ENCODE peak calls at places on chromosomes 7 and 10, in six cellular contexts. G is cardiac muscle cell, L is mammary epithelial cell, O is MCF 10A, F is GM13977, Q is stomach. H is an unnamed sample.

GRCh38 chr10:131825960-131826650 is 74.7 kb upstream of the PPP2R2D start:
- DNase-seq in O (no peak), Q (no peak), L (no peak), F (no peak), G (no peak), H (peak)

GRCh38 chr7:14761506-14762296 is 140.8 kb downstream of the DGKB start:
- DNase-seq in O (peak), L (peak), Q (no peak), F (no peak), G (peak), H (no peak)

GRCh38 chr10:63595072-63595471 is 73.9 kb downstream of the REEP3 start:
- DNase-seq in Q (no peak), F (no peak), L (no peak), O (no peak), G (no peak), H (no peak)

GRCh38 chr10:18472977-18473376 is 178.4 kb downstream of the NSUN6 start:
- DNase-seq in O (peak), Q (no peak), L (no peak), F (no peak), G (no peak), H (no peak)

GRCh38 chr10:61781969-61782403 is 119.3 kb downstream of the CABCOCO1 start:
- DNase-seq in Q (no peak), O (peak), F (no peak), L (peak), G (no peak), H (no peak)

GRCh38 chr7:29163854-29164253 is 17.5 kb upstream of the CPVL start:
- DNase-seq in O (no peak), Q (no peak), G (no peak), F (no peak), L (no peak), H (no peak)

GRCh38 chr7:150378115-150378852 is 846 bp upstream of the ZNF775 start:
- DNase-seq in F (no peak), Q (peak), O (peak), L (no peak), G (peak), H (no peak)

GRCh38 chr10:65751896-65752295 is 1173.9 kb upstream of the LRRTM3 start:
- DNase-seq in F (no peak), G (no peak), Q (no peak), L (peak), O (peak), H (no peak)

DNA sequence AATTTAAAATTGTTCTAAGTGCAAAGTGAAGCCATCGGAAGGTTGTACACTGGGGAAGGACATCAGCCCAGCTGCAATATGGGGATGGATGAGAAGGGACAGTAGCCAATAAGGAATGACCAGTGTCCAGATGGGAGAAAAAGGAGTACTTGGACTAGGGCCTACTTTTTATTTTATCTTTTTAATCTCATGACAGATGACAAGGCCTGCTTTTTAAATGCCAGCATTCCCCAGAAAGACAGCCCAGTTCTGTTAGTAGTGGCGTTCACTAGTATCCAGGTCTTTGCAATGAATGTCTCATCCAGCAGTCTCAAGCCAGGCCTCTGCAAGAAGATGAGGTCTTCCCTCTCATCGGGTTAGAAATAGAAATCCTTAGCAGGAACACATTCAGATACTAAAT is 228.0 kb downstream of the ARHGAP21 start:
- DNase-seq in Q (no peak), O (no peak), L (no peak), F (no peak), G (no peak), H (no peak)
- TF ChIP-seq CTCF in Q (no peak), O (no peak), L (no peak), F (no peak), G (no peak), H (no peak)

DNA sequence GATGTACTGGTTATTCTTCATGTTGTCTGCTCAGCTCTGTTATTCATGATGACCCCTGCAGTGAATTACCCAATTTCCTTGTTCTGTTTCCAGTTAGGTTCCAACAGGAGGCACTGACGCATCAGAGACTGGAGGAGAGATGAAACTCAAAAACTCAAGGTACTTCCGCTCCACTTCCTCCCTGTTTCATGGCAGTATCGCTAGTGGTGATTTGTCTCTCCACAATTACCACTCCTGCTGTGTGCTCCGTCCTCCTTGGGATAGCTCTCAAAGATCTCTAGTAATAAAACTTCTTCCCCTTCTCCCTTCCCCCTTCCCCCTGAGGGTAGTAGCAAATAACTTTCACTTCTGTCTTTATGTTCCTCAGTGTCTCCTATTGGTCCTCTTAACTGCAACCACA is 107.4 kb upstream of the ABCB5 start:
- DNase-seq in O (peak), F (no peak), L (peak), Q (no peak), G (no peak), H (no peak)
- TF ChIP-seq CTCF in O (no peak), F (no peak), L (no peak), Q (no peak), G (no peak), H (no peak)

GRCh38 chr10:53441804-53442203 is 669.2 kb upstream of the MBL2 start:
- DNase-seq in L (no peak), F (no peak), O (no peak), Q (no peak), G (no peak), H (no peak)

GRCh38 chr10:53453196-53453595 is 680.6 kb upstream of the MBL2 start:
- DNase-seq in L (no peak), F (no peak), Q (no peak), O (peak), G (no peak), H (no peak)

DNA sequence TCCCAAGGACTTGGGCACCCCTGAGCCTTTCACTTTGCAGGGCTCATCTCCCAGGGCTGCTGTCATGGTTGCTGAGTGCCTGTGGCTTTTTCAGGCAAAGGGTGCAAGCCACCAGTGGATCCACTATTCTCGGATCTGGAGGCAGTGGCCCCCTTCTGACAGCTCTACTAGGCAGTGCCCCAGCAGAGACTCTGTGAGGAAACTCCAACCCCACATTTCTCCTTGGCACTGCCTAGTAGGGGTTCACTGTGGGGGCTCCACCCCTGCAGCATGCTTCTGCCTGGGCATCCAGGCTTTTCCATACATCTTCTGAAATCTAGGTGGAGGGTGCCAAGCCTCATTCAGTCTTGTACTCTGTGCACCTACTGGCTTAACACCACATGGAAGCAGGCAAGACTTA is 675.0 kb upstream of the MBL2 start:
- DNase-seq in F (no peak), Q (no peak), G (no peak), O (no peak), L (no peak), H (peak)
- TF ChIP-seq CTCF in F (no peak), Q (no peak), G (no peak), O (no peak), L (no peak), H (no peak)

GRCh38 chr10:44990302-44990655 is 10.4 kb upstream of the ZNF22 start:
- DNase-seq in G (no peak), O (no peak), Q (no peak), F (no peak), L (no peak), H (peak)
- TF ChIP-seq CTCF in G (peak), O (no peak), Q (no peak), F (no peak), L (no peak), H (peak)

GRCh38 chr7:3922175-3922635 is 621.2 kb downstream of the SDK1 start:
- DNase-seq in F (no peak), L (peak), G (peak), Q (no peak), O (peak), H (no peak)
- TF ChIP-seq CTCF in F (no peak), L (no peak), G (no peak), Q (no peak), O (peak), H (peak)

GRCh38 chr7:142413280-142414000 is 155.6 kb upstream of the PRSS58 start:
- DNase-seq in F (no peak), G (no peak), L (peak), O (no peak), Q (no peak), H (no peak)

GRCh38 chr7:142409471-142409870 is 151.6 kb upstream of the PRSS58 start:
- DNase-seq in G (no peak), F (no peak), Q (no peak), O (no peak), L (no peak), H (no peak)

GRCh38 chr7:142414915-142415314 is 157.1 kb upstream of the PRSS58 start:
- DNase-seq in Q (no peak), O (no peak), F (no peak), G (no peak), L (no peak), H (no peak)

GRCh38 chr7:142414135-142414534 is 156.3 kb upstream of the PRSS58 start:
- DNase-seq in O (no peak), Q (no peak), L (no peak), F (no peak), G (no peak), H (no peak)

GRCh38 chr7:142412551-142413193 is 154.8 kb upstream of the PRSS58 start:
- DNase-seq in G (peak), L (peak), Q (no peak), F (peak), O (peak), H (no peak)
- TF ChIP-seq CTCF in G (peak), L (peak), Q (no peak), F (peak), O (peak), H (peak)

GRCh38 chr7:47992446-47992845 is 13.0 kb upstream of the HUS1 start:
- DNase-seq in Q (no peak), F (no peak), L (no peak), G (no peak), O (no peak), H (no peak)

GRCh38 chr7:47991270-47991669 is 11.9 kb upstream of the HUS1 start:
- DNase-seq in Q (no peak), O (no peak), F (no peak), L (no peak), G (no peak), H (no peak)

GRCh38 chr7:47991741-47992311 is 12.4 kb upstream of the HUS1 start:
- DNase-seq in O (peak), F (peak), G (peak), L (peak), Q (peak), H (no peak)

GRCh38 chr7:47990592-47990991 is 11.2 kb upstream of the HUS1 start:
- DNase-seq in Q (no peak), O (no peak), L (no peak), F (no peak), G (no peak), H (no peak)

DNA sequence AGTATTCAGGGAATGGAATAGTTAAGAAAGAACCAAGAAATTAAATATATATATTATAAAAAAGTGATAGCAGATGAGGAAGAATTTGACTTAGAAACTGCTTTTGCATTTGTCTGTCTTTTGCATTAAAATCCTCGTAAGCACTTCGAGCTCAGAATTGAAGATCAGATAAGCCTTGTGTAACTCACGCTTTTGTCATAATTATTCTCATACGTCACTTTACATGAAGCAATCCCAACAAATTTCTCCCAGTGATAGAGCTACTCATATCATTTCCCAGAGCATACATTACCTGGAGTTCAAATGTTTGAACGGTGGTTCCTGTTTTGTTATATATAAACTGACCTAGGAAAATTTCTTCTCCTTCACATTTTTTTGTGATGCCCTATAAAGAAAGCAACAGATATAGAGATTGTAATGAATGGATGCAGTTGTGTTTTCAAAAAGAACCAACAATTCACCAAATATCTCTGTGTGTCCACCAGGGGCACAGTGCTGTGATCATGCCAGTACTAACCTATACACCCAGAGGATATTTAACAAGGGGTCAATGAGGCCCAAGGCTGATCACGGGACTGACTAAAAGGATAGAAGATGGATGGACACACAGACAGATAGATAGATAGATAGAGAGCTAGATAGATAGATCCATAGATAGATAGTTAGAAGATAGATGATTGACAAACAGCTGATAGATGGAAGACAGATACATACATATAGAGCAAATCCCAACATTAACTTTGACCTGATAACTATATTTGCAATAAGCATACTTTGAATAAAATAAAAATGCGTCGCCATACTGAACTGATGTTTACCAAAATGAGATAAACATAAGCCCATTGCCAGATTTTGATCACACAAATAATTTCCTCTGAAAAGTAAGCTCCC is 9.3 kb upstream of the HUS1 start:
- DNase-seq in G (no peak), Q (no peak), O (peak), L (no peak), F (no peak), H (no peak)
- TF ChIP-seq CTCF in G (peak), Q (no peak), O (no peak), L (peak), F (peak), H (peak)